ENCODE peak calls at places on chromosomes 11 and 22, in six cellular contexts. M is astrocyte of the cerebellum, W is uterus, Y is OCI-LY7, H is spleen, F is Peyer's patch. V is an unnamed sample.

GRCh38 chr11:110091995-110092576 is 1.1 kb upstream of the ZC3H12C start:
- DNase-seq in W (no peak), H (no peak), F (no peak), Y (no peak), M (no peak), V (no peak)

GRCh38 chr22:32050678-32051515 is 7.8 kb downstream of the SLC5A1 start:
- DNase-seq in F (peak; percentile 70), H (no peak), M (peak; percentile 45), W (no peak), Y (no peak), V (peak; percentile 63)

GRCh38 chr11:67584205-67584880 is 731 bp downstream of the GSTP1 start:
- DNase-seq in F (peak; percentile 84), H (peak; percentile 91), M (no peak), Y (peak; percentile 63), W (peak; percentile 77), V (no peak)

GRCh38 chr11:2892215-2893020 is 6.8 kb upstream of the CDKN1C start:
- DNase-seq in M (no peak), H (peak; percentile 90), Y (peak; percentile 71), F (peak; percentile 76), W (peak; percentile 60), V (no peak)

GRCh38 chr22:28282346-28282745 is 363.3 kb upstream of the PITPNB start:
- DNase-seq in F (no peak), Y (no peak), W (no peak), H (no peak), M (peak; percentile 36), V (peak; percentile 10)

GRCh38 chr11:115500547-115501503 is 3.4 kb downstream of the CADM1 start:
- DNase-seq in W (no peak), Y (peak; percentile 18), H (no peak), F (no peak), M (no peak), V (no peak)

GRCh38 chr11:75201771-75202170 is 38.8 kb upstream of the TPBGL start:
- DNase-seq in W (no peak), H (no peak), Y (no peak), M (no peak), F (no peak), V (no peak)

GRCh38 chr22:42773161-42773560 is 52.5 kb upstream of the A4GALT start:
- DNase-seq in F (peak; percentile 73), W (no peak), M (no peak), Y (peak; percentile 34), H (no peak), V (no peak)

GRCh38 chr11:65204646-65205601 is 23.2 kb downstream of the CAPN1 start:
- DNase-seq in M (no peak), H (peak; percentile 82), Y (peak; percentile 48), F (peak; percentile 52), W (peak; percentile 15), V (no peak)

GRCh38 chr11:115659061-115659963 is 155.1 kb upstream of the CADM1 start:
- DNase-seq in W (no peak), Y (no peak), M (no peak), H (no peak), F (no peak), V (no peak)

GRCh38 chr22:50280022-50280707 is 10.0 kb upstream of the MAPK11 start:
- DNase-seq in W (no peak), Y (no peak), F (no peak), M (no peak), H (no peak), V (no peak)

GRCh38 chr11:44787981-44788380 is 61.2 kb downstream of the TSPAN18 start:
- DNase-seq in M (no peak), Y (no peak), F (no peak), W (no peak), H (peak; percentile 18), V (no peak)

GRCh38 chr22:20312396-20313191 is 7.3 kb downstream of the DGCR6L start:
- DNase-seq in W (no peak), H (peak; percentile 65), Y (no peak), F (peak; percentile 41), M (no peak), V (no peak)

GRCh38 chr22:17578129-17578754 is 14.9 kb downstream of the SLC25A18 start:
- DNase-seq in M (no peak), W (no peak), Y (no peak), H (no peak), F (peak; percentile 69), V (no peak)

GRCh38 chr11:75779960-75780359 is 11.4 kb downstream of the DGAT2 start:
- DNase-seq in F (no peak), Y (no peak), W (no peak), M (no peak), H (peak; percentile 75), V (no peak)

GRCh38 chr22:20430641-20431519 is 6.7 kb downstream of the SCARF2 start:
- DNase-seq in M (no peak), F (peak; percentile 65), H (peak; percentile 89), Y (no peak), W (no peak), V (no peak)

GRCh38 chr22:41939981-41940852 is 6.7 kb downstream of the CENPM start:
- DNase-seq in Y (peak; percentile 93), H (peak; percentile 95), F (peak; percentile 99), M (no peak), W (no peak), V (no peak)

DNA sequence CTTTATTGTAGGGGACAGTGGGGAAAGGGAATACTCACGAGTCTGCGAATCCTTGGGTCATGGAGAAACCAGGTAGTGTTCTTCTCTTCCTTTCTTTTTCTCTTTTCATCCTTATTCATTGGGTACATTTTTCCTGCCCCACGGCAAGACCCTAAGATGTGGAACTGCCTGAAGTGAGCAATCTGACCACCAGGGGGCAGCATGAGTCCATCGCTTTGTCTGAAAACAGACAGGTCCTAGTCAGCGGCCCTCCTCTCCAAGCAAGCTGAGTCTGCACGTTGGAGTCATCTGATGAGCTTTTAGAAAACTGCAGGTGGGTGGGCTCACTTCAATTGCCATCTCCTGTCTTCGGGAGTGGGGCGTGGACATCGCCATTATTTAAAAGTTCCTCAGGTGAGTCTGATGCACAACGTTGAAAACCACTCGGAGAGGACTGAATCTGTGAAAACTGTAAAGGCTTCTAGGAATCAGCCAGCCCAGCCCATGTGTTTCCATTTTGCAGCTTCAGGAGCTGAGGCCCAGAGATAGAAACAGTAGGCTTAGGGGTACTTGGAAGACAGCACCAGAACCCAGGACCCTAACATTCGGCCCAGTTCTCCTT is 34.0 kb upstream of the FBXO3 start:
- DNase-seq in H (peak; percentile 91), F (peak; percentile 92), M (peak; percentile 73), W (peak; percentile 83), Y (peak; percentile 77), V (peak; percentile 26)
- TF ChIP-seq CTCF in H (peak; percentile 81), F (peak; percentile 80), M (peak; percentile 92), W (peak; percentile 87), Y (peak; percentile 94), V (peak; percentile 87)

DNA sequence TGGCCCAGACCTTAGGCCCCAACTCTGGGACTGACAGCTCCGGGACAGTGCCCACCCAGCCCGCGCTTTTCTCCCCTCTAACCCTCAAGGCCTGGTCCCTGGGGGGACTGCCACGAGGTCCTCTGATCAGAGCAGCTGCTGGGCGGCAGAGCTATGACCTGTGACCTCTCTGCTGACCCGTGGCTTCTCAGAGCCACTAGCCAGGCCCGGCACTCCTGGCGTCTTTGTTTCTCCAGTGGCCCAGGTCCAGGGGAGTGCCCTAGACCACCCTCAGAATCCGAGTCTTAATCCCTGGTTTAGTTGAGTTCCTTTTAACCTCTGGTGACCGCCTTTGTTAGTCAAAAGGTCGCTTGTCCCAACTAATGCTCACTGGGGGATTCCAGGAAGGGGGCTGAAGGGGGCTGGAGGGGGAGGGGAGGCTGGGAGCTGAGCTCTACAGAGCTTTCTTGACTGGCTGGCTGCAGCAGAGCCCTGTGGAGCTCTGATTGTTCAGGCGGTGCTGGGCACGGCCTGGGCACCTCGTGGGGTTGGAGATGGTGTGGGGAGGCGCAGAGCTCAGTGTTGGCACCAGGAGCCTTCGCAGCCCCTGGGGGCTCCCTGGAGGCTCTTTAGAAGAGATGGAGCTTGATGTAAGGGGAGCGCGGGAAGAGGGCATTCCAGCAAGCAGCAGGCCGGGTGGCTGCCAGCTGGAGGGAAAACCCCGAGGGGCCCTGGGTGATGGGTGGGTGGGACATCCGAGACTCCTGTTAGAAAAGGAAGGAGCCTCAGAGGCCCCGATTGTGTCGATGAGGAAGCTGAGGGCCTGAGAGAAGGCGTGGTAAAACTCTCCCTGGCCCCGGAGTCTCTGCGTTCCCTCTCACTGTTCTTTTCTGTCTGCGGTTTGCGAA is 1.4 kb downstream of the FBLN1 start:
- DNase-seq in M (peak; percentile 53), F (no peak), H (no peak), Y (no peak), W (no peak), V (no peak)
- H3K4me3 ChIP-seq in M (peak overlapping the region; percentile 93), F (peak overlapping the region; percentile 42), H (peak overlapping the region; percentile 38), Y (no peak overlapping the region), W (peak overlapping the region; percentile 66), V (peak overlapping the region; percentile 87)

DNA sequence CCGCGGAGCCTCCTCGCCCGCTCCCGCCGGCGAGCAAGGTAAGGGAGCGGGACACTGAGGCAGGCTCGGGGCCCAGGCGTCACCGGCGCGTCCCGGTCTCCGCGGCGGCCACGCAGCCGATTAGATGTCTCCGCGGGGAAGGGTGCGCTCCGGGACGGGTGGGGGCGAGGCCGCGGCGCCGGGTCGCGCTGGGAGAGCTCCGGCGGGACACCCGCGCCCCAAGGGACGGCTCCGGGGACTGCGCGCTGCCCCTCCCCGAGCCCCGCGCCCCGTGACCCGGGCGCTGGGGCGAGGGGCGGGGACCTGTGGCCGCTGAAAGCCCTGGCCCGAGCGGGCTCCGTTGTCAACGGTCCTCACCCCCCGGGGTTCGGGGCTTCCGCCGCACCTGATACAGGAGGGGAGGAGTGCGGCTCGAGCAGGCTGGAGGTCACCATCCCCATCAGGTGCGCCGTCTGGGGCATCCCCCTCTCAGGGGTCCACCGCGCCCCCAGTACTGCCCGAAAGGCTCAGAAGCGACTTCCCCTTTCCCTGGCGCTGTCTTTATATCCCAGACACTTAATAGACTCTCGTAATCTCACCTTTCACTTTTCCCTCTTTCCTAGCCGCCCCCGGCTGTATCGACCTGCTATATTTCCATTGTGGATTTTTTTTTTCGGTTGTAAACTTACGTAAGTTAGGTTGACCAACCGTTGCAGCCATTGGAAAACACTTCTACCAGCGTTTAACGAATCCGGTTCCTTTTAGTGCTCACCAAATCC is 566 bp downstream of the PPFIA1 start:
- DNase-seq in W (peak; percentile 31), M (peak; percentile 20), Y (peak; percentile 48), H (peak; percentile 93), F (peak; percentile 58), V (peak; percentile 17)
- TF ChIP-seq CTCF in W (no peak), M (no peak), Y (peak; percentile 4), H (no peak), F (peak; percentile 33), V (no peak)

GRCh38 chr11:11864803-11865202 is 23.0 kb downstream of the USP47 start:
- DNase-seq in H (no peak), Y (no peak), F (no peak), M (no peak), W (no peak), V (no peak)
- H3K4me3 ChIP-seq in H (no peak overlapping the region), Y (peak overlapping the region; percentile 7), F (no peak overlapping the region), M (no peak overlapping the region), W (no peak overlapping the region), V (no peak overlapping the region)

GRCh38 chr11:104946907-104947306 is 21.5 kb downstream of the CASP4 start:
- DNase-seq in W (no peak), Y (peak; percentile 37), M (peak; percentile 12), H (no peak), F (peak; percentile 57), V (no peak)
- TF ChIP-seq CTCF in W (peak; percentile 30), Y (peak; percentile 79), M (peak; percentile 33), H (peak; percentile 14), F (peak; percentile 63), V (peak; percentile 41)

DNA sequence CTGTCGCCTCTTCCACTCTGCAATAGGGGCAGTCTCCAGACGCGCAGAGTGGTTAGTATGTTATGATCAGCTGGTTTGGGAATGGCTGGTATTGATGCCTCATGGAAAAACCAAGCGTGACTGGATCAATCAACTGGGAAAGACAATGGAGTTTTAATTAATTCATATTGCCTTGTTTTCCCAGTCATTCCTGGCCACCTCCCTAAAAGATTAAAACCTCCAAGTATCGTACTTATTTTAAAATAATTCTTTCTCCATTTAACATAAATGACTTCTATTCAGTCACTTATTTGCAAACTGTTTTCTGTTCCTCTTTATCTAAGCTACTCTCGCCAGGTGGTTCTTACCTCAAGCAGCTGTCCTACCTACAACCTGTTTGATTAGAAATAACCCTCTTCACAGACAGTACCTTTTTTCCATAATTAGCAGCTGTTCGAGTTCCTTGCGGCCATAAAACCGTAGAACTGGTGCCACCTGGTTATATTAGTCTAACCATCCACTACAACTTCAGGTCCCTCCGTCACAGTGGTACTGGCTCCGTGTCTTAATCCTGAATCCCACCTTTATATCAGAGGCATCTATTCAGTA is 898 bp downstream of the ZNF215 start:
- DNase-seq in W (no peak), F (peak; percentile 49), H (no peak), Y (peak; percentile 94), M (no peak), V (no peak)
- H3K4me3 ChIP-seq in W (peak overlapping the region; percentile 49), F (peak overlapping the region; percentile 64), H (peak overlapping the region; percentile 65), Y (peak overlapping the region; percentile 95), M (peak overlapping the region; percentile 87), V (peak overlapping the region; percentile 84)